ENCODE peak calls at places on chromosomes 5 and 9, in five cellular contexts. D, T, P, B and O are unnamed samples.
A peak's percentile ranks its signal among the peaks of the same experiment; 100 is the strongest.

GRCh38 chr9:81782313-81782712 is 93.0 kb upstream of the TLE1 start:
- DNase-seq in D (no peak), T (no peak), P (no peak), B (no peak), O (no peak)

GRCh38 chr9:77989437-77989836 is 42.2 kb downstream of the GNAQ start:
- DNase-seq in D (no peak), T (no peak), P (no peak), B (no peak), O (no peak)

GRCh38 chr5:132837868-132838267 is 7.4 kb upstream of the SHROOM1 start:
- DNase-seq in D (no peak), T (no peak), P (no peak), B (no peak), O (no peak)

GRCh38 chr9:24545285-24545684 is 412 bp downstream of the IZUMO3 start:
- DNase-seq in D (no peak), T (no peak), P (no peak), B (no peak), O (no peak)

GRCh38 chr9:113638916-113639315 is 175.4 kb downstream of the RGS3 start:
- DNase-seq in D (no peak), T (peak; percentile 42), P (no peak), B (no peak), O (no peak)

GRCh38 chr9:136673970-136674785 is 11.5 kb downstream of the EGFL7 start:
- DNase-seq in D (no peak), T (no peak), P (no peak), B (no peak), O (no peak)

GRCh38 chr9:29647451-29647850 is 2074.2 kb upstream of the C9orf72 start:
- DNase-seq in D (no peak), T (no peak), P (no peak), B (no peak), O (no peak)

GRCh38 chr9:7811679-7812078 is 12.1 kb upstream of the DMAC1 start:
- DNase-seq in D (no peak), T (no peak), P (no peak), B (no peak), O (no peak)

GRCh38 chr9:31908891-31909480 is 475.5 kb upstream of the ACO1 start:
- DNase-seq in D (no peak), T (no peak), P (no peak), B (no peak), O (no peak)

GRCh38 chr9:36471359-36471758 is 71.3 kb upstream of the RNF38 start:
- DNase-seq in D (no peak), T (no peak), P (no peak), B (no peak), O (no peak)

GRCh38 chr5:122805481-122805880 is 30.6 kb downstream of the SNX2 start:
- DNase-seq in D (no peak), T (no peak), P (no peak), B (no peak), O (no peak)

GRCh38 chr5:5497132-5497748 is 74.8 kb downstream of the ICE1 start:
- DNase-seq in D (no peak), T (peak; percentile 79), P (peak; percentile 91), B (peak; percentile 48), O (no peak)

GRCh38 chr9:76321185-76321828 is 72.9 kb downstream of the RFK start:
- DNase-seq in D (no peak), T (no peak), P (peak; percentile 9), B (no peak), O (no peak)

GRCh38 chr5:88833371-88834107 is 49.4 kb downstream of the MEF2C start:
- DNase-seq in D (no peak), T (peak; percentile 52), P (no peak), B (no peak), O (no peak)

GRCh38 chr5:52624291-52624690 is 163.4 kb upstream of the ITGA1 start:
- DNase-seq in D (no peak), T (no peak), P (no peak), B (no peak), O (no peak)

GRCh38 chr5:83925321-83925877 is 204.7 kb upstream of the HAPLN1 start:
- DNase-seq in D (no peak), T (no peak), P (no peak), B (no peak), O (no peak)

GRCh38 chr9:115058684-115059315 is 59.2 kb downstream of the TNC start:
- DNase-seq in D (no peak), T (no peak), P (no peak), B (no peak), O (no peak)

GRCh38 chr5:161544350-161544765 is 2.2 kb downstream of the GABRB2 start:
- DNase-seq in D (no peak), T (no peak), P (peak; percentile 61), B (no peak), O (no peak)

GRCh38 chr5:124685404-124685930 is 61.0 kb downstream of the ZNF608 start:
- DNase-seq in D (no peak), T (no peak), P (no peak), B (no peak), O (no peak)

GRCh38 chr5:140855772-140856674 is at the start of gene PCDHA10:
- DNase-seq in D (no peak), T (no peak), P (no peak), B (no peak), O (no peak)

GRCh38 chr5:179089502-179089901 is 29.3 kb downstream of the ZNF354C start:
- DNase-seq in D (no peak), T (no peak), P (no peak), B (no peak), O (no peak)
- H3K9me3 ChIP-seq in D (peaks cover 45% of the 10 kb centered on the region), T (peaks cover 100% of the 10 kb centered on the region), P (peaks cover 18% of the 10 kb centered on the region), B (peaks cover 21% of the 10 kb centered on the region), O (peaks cover 7% of the 10 kb centered on the region)

DNA sequence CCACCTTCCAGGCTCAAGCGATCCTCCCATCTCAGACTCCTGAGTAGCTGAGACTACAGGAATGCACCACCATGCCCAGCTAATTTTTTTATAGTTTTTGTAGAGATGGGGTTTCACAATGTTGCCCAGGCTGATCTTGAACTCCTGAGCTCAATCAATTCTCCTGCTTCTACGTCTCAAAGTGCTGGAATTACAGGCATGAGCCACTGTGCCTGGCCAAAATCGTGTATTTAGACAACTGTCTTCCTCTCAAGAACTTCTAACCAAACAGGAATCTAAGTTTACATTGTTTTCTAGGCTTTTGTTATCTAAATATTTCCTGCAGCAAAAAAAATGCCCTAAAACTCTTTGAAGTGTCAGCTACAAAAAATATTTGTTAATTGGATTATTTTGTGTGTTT is 78.8 kb downstream of the NLN start:
- DNase-seq in D (no peak), T (no peak), P (no peak), B (no peak), O (no peak)
- H3K9me3 ChIP-seq in D (no peaks in the 10 kb centered on the region), T (peaks cover 15% of the 10 kb centered on the region), P (no peaks in the 10 kb centered on the region), B (peaks cover 8% of the 10 kb centered on the region), O (no peaks in the 10 kb centered on the region)

DNA sequence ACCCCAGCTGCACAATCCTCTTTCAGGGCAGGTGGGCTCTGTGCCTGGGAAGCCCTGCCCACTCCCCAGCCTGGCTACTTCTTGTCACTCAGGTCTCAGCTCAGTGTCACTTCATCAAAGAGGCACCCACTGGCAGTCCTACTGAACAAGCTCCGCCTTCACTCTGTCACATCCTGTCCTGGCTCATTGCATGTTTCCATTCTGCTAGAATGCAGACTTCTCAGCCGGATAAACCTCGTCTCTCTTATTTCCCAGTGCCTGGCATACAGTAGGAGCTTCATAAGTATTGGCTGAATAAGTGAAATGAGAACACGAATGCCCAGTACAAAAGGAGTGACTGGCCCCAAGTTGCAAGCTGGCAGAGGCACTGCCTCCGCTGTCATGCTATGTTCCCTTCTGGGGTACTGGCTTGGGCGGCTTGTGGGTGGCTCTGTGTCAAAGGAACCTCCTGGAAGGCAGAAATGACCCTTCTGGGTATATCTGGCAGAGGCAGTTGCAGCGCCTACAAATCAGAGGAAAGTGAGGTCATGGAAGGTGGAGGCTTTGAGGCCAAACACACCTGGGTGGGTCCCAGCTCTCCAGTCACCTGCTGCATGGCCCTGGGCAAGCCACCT is 98.3 kb upstream of the PHYKPL start:
- DNase-seq in D (no peak), T (peak; percentile 76), P (no peak), B (no peak), O (no peak)
- H3K9me3 ChIP-seq in D (no peaks in the 10 kb centered on the region), T (no peaks in the 10 kb centered on the region), P (no peaks in the 10 kb centered on the region), B (no peaks in the 10 kb centered on the region), O (no peaks in the 10 kb centered on the region)

GRCh38 chr5:2276101-2276500 is 393.4 kb upstream of the IRX4 start:
- DNase-seq in D (no peak), T (no peak), P (no peak), B (no peak), O (no peak)
- H3K9me3 ChIP-seq in D (no peaks in the 10 kb centered on the region), T (no peaks in the 10 kb centered on the region), P (no peaks in the 10 kb centered on the region), B (no peaks in the 10 kb centered on the region), O (no peaks in the 10 kb centered on the region)

GRCh38 chr5:152942633-152943336 is 537.7 kb upstream of the NMUR2 start:
- DNase-seq in D (no peak), T (no peak), P (no peak), B (no peak), O (no peak)
- H3K9me3 ChIP-seq in D (no peaks in the 10 kb centered on the region), T (peaks cover 19% of the 10 kb centered on the region), P (no peaks in the 10 kb centered on the region), B (no peaks in the 10 kb centered on the region), O (no peaks in the 10 kb centered on the region)

GRCh38 chr9:126126012-126126411 is 200.6 kb upstream of the MVB12B start:
- DNase-seq in D (no peak), T (peak; percentile 42), P (peak; percentile 33), B (peak; percentile 20), O (no peak)
- H3K9me3 ChIP-seq in D (no peaks in the 10 kb centered on the region), T (no peaks in the 10 kb centered on the region), P (no peaks in the 10 kb centered on the region), B (peaks cover 4% of the 10 kb centered on the region), O (no peaks in the 10 kb centered on the region)

DNA sequence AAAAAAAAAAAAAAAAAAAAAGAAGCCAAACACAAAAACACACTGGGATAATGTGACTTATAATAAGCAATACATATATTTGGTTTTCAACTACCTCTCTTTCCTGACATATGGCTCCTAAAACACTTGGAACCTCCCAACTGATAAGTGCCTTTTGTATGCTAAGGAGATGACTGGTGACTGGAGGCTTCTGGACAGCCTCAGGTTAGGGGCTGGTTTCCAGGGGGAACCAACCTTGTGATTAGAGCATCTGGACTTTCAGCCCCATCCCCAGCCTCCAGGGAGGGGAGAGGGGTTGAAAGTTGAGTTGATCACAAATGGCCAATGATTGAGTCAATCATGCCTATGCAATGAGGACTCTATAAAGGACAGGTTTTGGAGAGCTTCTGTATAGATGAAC is 276.8 kb downstream of the AUH start:
- DNase-seq in D (no peak), T (no peak), P (no peak), B (no peak), O (no peak)
- H3K9me3 ChIP-seq in D (no peaks in the 10 kb centered on the region), T (no peaks in the 10 kb centered on the region), P (no peaks in the 10 kb centered on the region), B (no peaks in the 10 kb centered on the region), O (no peaks in the 10 kb centered on the region)

DNA sequence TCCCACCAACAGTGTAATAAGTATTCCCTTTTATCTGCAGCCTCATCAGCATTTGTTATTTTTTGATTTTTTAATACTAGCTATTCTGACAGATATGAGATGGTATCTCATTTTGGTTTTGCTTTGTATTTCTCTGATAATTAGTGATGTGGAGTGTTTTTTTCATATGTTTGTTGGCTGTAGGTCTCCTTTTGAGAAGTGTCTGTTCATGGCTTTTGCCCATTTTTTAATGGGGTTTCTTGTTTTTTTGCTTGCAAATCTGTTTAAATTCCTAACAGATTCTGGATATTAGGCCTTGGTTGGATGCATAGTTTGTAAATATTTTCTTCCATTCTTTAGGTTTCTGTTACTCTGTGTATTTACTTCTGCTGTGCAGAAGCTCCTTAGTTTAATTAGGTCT is 445.4 kb upstream of the DAB2 start:
- DNase-seq in D (no peak), T (no peak), P (no peak), B (no peak), O (no peak)
- H3K9me3 ChIP-seq in D (no peaks in the 10 kb centered on the region), T (peaks cover 16% of the 10 kb centered on the region), P (no peaks in the 10 kb centered on the region), B (no peaks in the 10 kb centered on the region), O (peaks cover 2% of the 10 kb centered on the region)